ENCODE peak calls at places on chromosomes 2 and 18, in seven cellular contexts. E, U, V, H, C, J and X are unnamed samples.

GRCh38 chr18:54222922-54223567 is 1.4 kb downstream of the MBD2 start:
- DNase-seq in U (no peak), H (peak; percentile 47), V (peak; percentile 40), J (no peak), C (no peak), E (no peak), X (peak; percentile 79)

GRCh38 chr2:208099682-208100081 is 24.6 kb downstream of the CRYGD start:
- DNase-seq in C (no peak), H (no peak), J (no peak), V (no peak), E (no peak), U (no peak), X (no peak)

GRCh38 chr18:78984941-78985784 is 5.5 kb downstream of the SALL3 start:
- DNase-seq in E (peak; percentile 38), U (no peak), C (peak; percentile 48), H (no peak), V (no peak), J (no peak), X (peak; percentile 44)

GRCh38 chr2:77479895-77480294 is 42.3 kb downstream of the LRRTM4 start:
- DNase-seq in E (no peak), V (no peak), U (no peak), J (no peak), C (no peak), H (no peak), X (no peak)

GRCh38 chr2:227942021-227942420 is 70.6 kb downstream of the DAW1 start:
- DNase-seq in E (no peak), U (peak; percentile 35), C (peak; percentile 5), V (no peak), H (no peak), J (no peak), X (no peak)

GRCh38 chr2:157785200-157785599 is 90.9 kb downstream of the ACVR1 start:
- DNase-seq in E (no peak), J (no peak), V (no peak), H (peak; percentile 30), C (peak; percentile 38), U (no peak), X (no peak)

GRCh38 chr2:38180754-38181153 is 104.8 kb upstream of the CYP1B1 start:
- DNase-seq in J (no peak), H (no peak), E (no peak), V (no peak), C (no peak), U (no peak), X (no peak)

GRCh38 chr2:144659731-144660275 is 139.9 kb upstream of the ZEB2 start:
- DNase-seq in J (no peak), E (no peak), C (peak; percentile 30), U (peak; percentile 99), V (peak; percentile 3), H (no peak), X (peak; percentile 74)

GRCh38 chr2:152400607-152401214 is 65.7 kb downstream of the FMNL2 start:
- DNase-seq in U (peak; percentile 72), C (no peak), J (no peak), V (no peak), H (no peak), E (no peak), X (no peak)

GRCh38 chr2:5365871-5366461 is 326.2 kb upstream of the SOX11 start:
- DNase-seq in J (peak; percentile 67), H (peak; percentile 83), V (peak; percentile 11), U (peak; percentile 3), E (peak; percentile 33), C (peak; percentile 63), X (no peak)

GRCh38 chr2:101063753-101064502 is 61.8 kb downstream of the RPL31 start:
- DNase-seq in C (no peak), E (no peak), J (no peak), U (peak; percentile 60), V (no peak), H (no peak), X (no peak)

GRCh38 chr18:22346968-22347611 is 70.6 kb downstream of the CTAGE1 start:
- DNase-seq in C (peak; percentile 98), V (no peak), H (peak; percentile 90), E (no peak), U (peak; percentile 50), J (no peak), X (no peak)

GRCh38 chr2:72892506-72893173 is 5.4 kb downstream of the SPR start:
- DNase-seq in U (peak; percentile 45), J (peak; percentile 70), E (peak; percentile 69), H (peak; percentile 73), C (peak; percentile 83), V (peak; percentile 47), X (no peak)

GRCh38 chr2:42141687-42142475 is 27.3 kb upstream of the EML4 start:
- DNase-seq in H (peak; percentile 80), V (no peak), C (peak; percentile 67), U (peak; percentile 69), E (peak; percentile 41), J (no peak), X (no peak)

GRCh38 chr2:85743304-85743978 is 10.3 kb upstream of the ATOH8 start:
- DNase-seq in U (peak; percentile 75), E (no peak), H (peak; percentile 85), J (peak; percentile 67), C (peak; percentile 54), V (no peak), X (no peak)

GRCh38 chr2:166365803-166366420 is 9.8 kb downstream of the SCN9A start:
- DNase-seq in H (no peak), E (no peak), V (no peak), U (peak; percentile 59), C (no peak), J (no peak), X (no peak)

GRCh38 chr2:215435809-215436704 is at the start of gene FN1:
- DNase-seq in V (peak; percentile 46), C (peak; percentile 73), J (peak; percentile 89), E (peak; percentile 75), U (peak; percentile 99), H (peak; percentile 66), X (no peak)

GRCh38 chr18:34729740-34730338 is 19.7 kb downstream of the DTNA start:
- DNase-seq in V (no peak), E (no peak), C (no peak), U (no peak), H (peak; percentile 85), J (no peak), X (no peak)

GRCh38 chr2:22499082-22499844 is 885.7 kb upstream of the KLHL29 start:
- DNase-seq in J (no peak), C (peak; percentile 15), H (peak; percentile 1), V (no peak), U (no peak), E (no peak), X (no peak)

GRCh38 chr18:22485808-22486244 is 68.1 kb upstream of the CTAGE1 start:
- DNase-seq in E (no peak), U (peak; percentile 85), J (no peak), C (no peak), H (no peak), V (no peak), X (no peak)

GRCh38 chr2:174012347-174013309 is 47.5 kb upstream of the SP3 start:
- DNase-seq in C (peak; percentile 71), J (peak; percentile 83), H (peak; percentile 73), V (no peak), U (peak; percentile 65), E (no peak), X (no peak)

GRCh38 chr2:173568054-173568453 is 213.4 kb downstream of the CDCA7 start:
- DNase-seq in E (no peak), J (no peak), C (peak; percentile 26), H (peak; percentile 15), U (peak; percentile 45), V (no peak), X (no peak)

GRCh38 chr2:237790353-237790752 is 8.2 kb upstream of the RBM44 start:
- DNase-seq in E (no peak), V (no peak), C (no peak), U (peak; percentile 23), J (no peak), H (no peak), X (no peak)

GRCh38 chr2:104976603-104977120 is 61.2 kb upstream of the MRPS9 start:
- DNase-seq in U (no peak), J (no peak), E (no peak), C (no peak), V (peak; percentile 19), H (no peak), X (peak; percentile 41)

GRCh38 chr2:70627499-70627898 is 73.9 kb upstream of the TGFA start:
- DNase-seq in U (peak; percentile 39), J (no peak), E (no peak), C (peak; percentile 17), V (no peak), H (no peak), X (no peak)

GRCh38 chr2:85185431-85185940 is 52.3 kb downstream of the TCF7L1 start:
- DNase-seq in C (no peak), U (no peak), E (no peak), V (no peak), H (no peak), J (no peak), X (peak; percentile 4)

GRCh38 chr18:46466236-46467160 is 190.5 kb downstream of the LOXHD1 start:
- DNase-seq in C (no peak), E (no peak), H (no peak), V (no peak), U (no peak), J (no peak), X (no peak)